ENCODE peak calls at places on chromosomes 2 and 18, in seven cellular contexts. P is H9; I is CD4-positive, alpha-beta T cell; W is spleen; F is endodermal cell; G is body of pancreas; X is upper lobe of left lung. J is an unnamed sample.

GRCh38 chr2:6580982-6581381 is 284.7 kb downstream of the CMPK2 start:
- DNase-seq in F (no peak), X (no peak), W (no peak), I (no peak), P (no peak), G (no peak), J (peak)

GRCh38 chr2:69764286-69765058 is 22.5 kb downstream of the ANXA4 start:
- DNase-seq in X (no peak), F (no peak), I (no peak), P (no peak), W (no peak), G (no peak), J (no peak)

GRCh38 chr2:164782323-164782722 is 59.3 kb downstream of the COBLL1 start:
- DNase-seq in P (no peak), W (no peak), F (no peak), G (peak), X (no peak), I (no peak), J (peak)

GRCh38 chr2:197500503-197501179 is 462 bp downstream of the HSPE1 start:
- DNase-seq in X (no peak), F (no peak), G (no peak), P (no peak), W (no peak), I (no peak), J (peak)

GRCh38 chr2:46296840-46297545 is at the start of gene EPAS1:
- DNase-seq in F (peak), I (peak), P (peak), G (peak), X (peak), W (peak), J (peak)

GRCh38 chr2:224682121-224682520 is 34.0 kb downstream of the CCDC195 start:
- DNase-seq in I (no peak), G (no peak), P (no peak), F (no peak), W (no peak), X (no peak), J (no peak)

GRCh38 chr2:162914161-162914560 is 75.6 kb upstream of the KCNH7 start:
- DNase-seq in X (no peak), G (no peak), I (no peak), P (no peak), W (no peak), F (no peak), J (no peak)

GRCh38 chr18:28127228-28127627 is 49.7 kb downstream of the CDH2 start:
- DNase-seq in W (no peak), I (no peak), X (no peak), P (no peak), F (no peak), G (no peak), J (no peak)

GRCh38 chr18:24659837-24660720 is 199.6 kb downstream of the HRH4 start:
- DNase-seq in F (no peak), W (peak), I (peak), P (no peak), X (no peak), G (peak), J (no peak)

GRCh38 chr2:161077367-161078210 is 82.6 kb upstream of the TANK start:
- DNase-seq in P (no peak), W (no peak), F (no peak), I (peak), G (peak), X (peak), J (peak)

GRCh38 chr2:43221660-43222471 is 4.5 kb downstream of the ZFP36L2 start:
- DNase-seq in W (peak), I (peak), P (peak), G (peak), X (peak), F (peak), J (peak)

GRCh38 chr2:132489150-132489549 is 72.5 kb downstream of the GPR39 start:
- DNase-seq in I (no peak), X (no peak), W (no peak), F (peak), P (peak), G (no peak), J (peak)

GRCh38 chr2:163191372-163191771 is 352.8 kb upstream of the KCNH7 start:
- DNase-seq in I (no peak), G (peak), X (no peak), W (no peak), F (no peak), P (no peak), J (peak)

GRCh38 chr2:187169108-187169713 is 278.8 kb downstream of the CALCRL start:
- DNase-seq in W (no peak), F (no peak), I (no peak), G (no peak), P (no peak), X (no peak), J (no peak)

GRCh38 chr2:47298739-47299138 is 104.2 kb upstream of the MSH2 start:
- DNase-seq in W (no peak), P (no peak), X (no peak), F (no peak), G (no peak), I (no peak), J (no peak)

GRCh38 chr2:196336715-196337617 is 165.6 kb upstream of the STK17B start:
- DNase-seq in F (no peak), I (no peak), G (no peak), P (no peak), X (no peak), W (no peak), J (no peak)

GRCh38 chr2:171718720-171719119 is 31.5 kb downstream of the DYNC1I2 start:
- DNase-seq in G (no peak), W (no peak), X (no peak), P (no peak), I (no peak), F (no peak), J (no peak)

GRCh38 chr2:196479350-196479749 is 160.2 kb upstream of the CCDC150 start:
- DNase-seq in F (no peak), X (no peak), W (no peak), P (no peak), I (no peak), G (no peak), J (peak)

GRCh38 chr2:37923308-37924055 is 1.6 kb upstream of the RMDN2 start:
- DNase-seq in X (no peak), W (no peak), I (no peak), G (no peak), F (no peak), P (no peak), J (no peak)

GRCh38 chr2:181203916-181204315 is 223.5 kb downstream of the UBE2E3 start:
- DNase-seq in W (no peak), I (no peak), X (no peak), G (no peak), F (no peak), P (no peak), J (no peak)

GRCh38 chr2:235765181-235765820 is 271.5 kb downstream of the AGAP1 start:
- DNase-seq in I (no peak), P (no peak), G (no peak), W (no peak), F (peak), X (no peak), J (peak)

GRCh38 chr2:173374634-173375033 is 20.0 kb downstream of the CDCA7 start:
- DNase-seq in G (no peak), W (no peak), P (no peak), F (no peak), I (no peak), X (no peak), J (no peak)

GRCh38 chr2:6812857-6813530 is 52.7 kb downstream of the CMPK2 start:
- DNase-seq in G (no peak), I (no peak), W (no peak), X (no peak), F (no peak), P (no peak), J (no peak)

GRCh38 chr2:120237491-120237902 is 14.3 kb upstream of the TMEM185B start:
- DNase-seq in F (peak), I (no peak), X (no peak), G (no peak), W (peak), P (peak), J (peak)

GRCh38 chr2:48983051-48983450 is 171.3 kb downstream of the FSHR start:
- DNase-seq in W (no peak), X (no peak), P (no peak), F (no peak), G (no peak), I (no peak), J (no peak)

GRCh38 chr2:211802611-211803010 is 736.0 kb downstream of the ERBB4 start:
- DNase-seq in G (no peak), I (no peak), F (no peak), W (no peak), X (no peak), P (no peak), J (no peak)

GRCh38 chr2:176527141-176527901 is 258.1 kb downstream of the MTX2 start:
- DNase-seq in G (no peak), P (no peak), F (no peak), W (no peak), I (no peak), X (no peak), J (no peak)

GRCh38 chr2:140589273-140589672 is 1541.5 kb downstream of the LRP1B start:
- DNase-seq in G (no peak), W (no peak), I (no peak), P (no peak), F (no peak), X (no peak), J (peak)

GRCh38 chr2:40434638-40435296 is 17.1 kb downstream of the SLC8A1 start:
- DNase-seq in P (no peak), G (no peak), X (no peak), W (no peak), F (no peak), I (no peak), J (peak)

GRCh38 chr2:121093735-121094520 is 191.1 kb downstream of the TFCP2L1 start:
- DNase-seq in I (no peak), G (no peak), W (peak), P (no peak), F (no peak), X (no peak), J (peak)

GRCh38 chr18:79439201-79440023 is 43.7 kb downstream of the NFATC1 start:
- DNase-seq in F (no peak), G (no peak), W (no peak), X (no peak), P (no peak), I (peak), J (no peak)

GRCh38 chr2:198308368-198308767 is 504.0 kb downstream of the PLCL1 start:
- DNase-seq in I (no peak), F (no peak), X (no peak), G (no peak), W (no peak), P (no peak), J (no peak)

GRCh38 chr2:9686061-9686460 is 55.3 kb upstream of the YWHAQ start:
- DNase-seq in G (no peak), X (no peak), W (no peak), P (no peak), I (no peak), F (peak), J (no peak)

GRCh38 chr2:70123051-70123828 is 36.0 kb downstream of the PCBP1 start:
- DNase-seq in G (peak), P (peak), W (peak), I (no peak), F (peak), X (no peak), J (no peak)

DNA sequence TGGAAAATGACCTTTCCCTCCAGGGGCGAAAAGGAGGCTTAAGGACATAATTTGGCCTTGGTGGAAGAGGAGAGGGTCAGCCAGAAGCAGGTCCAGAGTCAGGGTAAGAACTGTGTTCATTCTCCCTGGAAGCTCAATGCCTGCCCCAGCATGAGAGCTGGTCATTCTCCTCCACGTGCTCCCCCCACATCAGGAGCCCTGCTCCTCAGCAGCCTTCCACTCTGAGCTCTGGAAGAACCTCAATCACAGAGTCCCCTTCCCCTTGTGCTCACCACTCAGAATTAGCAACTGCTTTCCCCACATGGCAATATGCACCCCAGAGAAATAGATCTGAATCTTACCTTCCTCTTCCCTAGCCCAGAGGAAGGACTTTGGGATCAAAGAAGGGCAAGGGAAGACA is 115.4 kb downstream of the TMEM200C start:
- DNase-seq in I (no peak), F (no peak), G (no peak), W (no peak), X (no peak), P (no peak), J (no peak)
- TF ChIP-seq CTCF in I (no peak), F (no peak), G (no peak), W (no peak), X (no peak), P (no peak), J (no peak)

GRCh38 chr2:188245230-188245629 is 46.4 kb upstream of the GULP1 start:
- DNase-seq in G (no peak), I (no peak), P (no peak), X (no peak), F (no peak), W (no peak), J (no peak)
- H3K27ac ChIP-seq in G (no peak), I (no peak), P (no peak), X (no peak), F (no peak), W (no peak), J (no peak)

DNA sequence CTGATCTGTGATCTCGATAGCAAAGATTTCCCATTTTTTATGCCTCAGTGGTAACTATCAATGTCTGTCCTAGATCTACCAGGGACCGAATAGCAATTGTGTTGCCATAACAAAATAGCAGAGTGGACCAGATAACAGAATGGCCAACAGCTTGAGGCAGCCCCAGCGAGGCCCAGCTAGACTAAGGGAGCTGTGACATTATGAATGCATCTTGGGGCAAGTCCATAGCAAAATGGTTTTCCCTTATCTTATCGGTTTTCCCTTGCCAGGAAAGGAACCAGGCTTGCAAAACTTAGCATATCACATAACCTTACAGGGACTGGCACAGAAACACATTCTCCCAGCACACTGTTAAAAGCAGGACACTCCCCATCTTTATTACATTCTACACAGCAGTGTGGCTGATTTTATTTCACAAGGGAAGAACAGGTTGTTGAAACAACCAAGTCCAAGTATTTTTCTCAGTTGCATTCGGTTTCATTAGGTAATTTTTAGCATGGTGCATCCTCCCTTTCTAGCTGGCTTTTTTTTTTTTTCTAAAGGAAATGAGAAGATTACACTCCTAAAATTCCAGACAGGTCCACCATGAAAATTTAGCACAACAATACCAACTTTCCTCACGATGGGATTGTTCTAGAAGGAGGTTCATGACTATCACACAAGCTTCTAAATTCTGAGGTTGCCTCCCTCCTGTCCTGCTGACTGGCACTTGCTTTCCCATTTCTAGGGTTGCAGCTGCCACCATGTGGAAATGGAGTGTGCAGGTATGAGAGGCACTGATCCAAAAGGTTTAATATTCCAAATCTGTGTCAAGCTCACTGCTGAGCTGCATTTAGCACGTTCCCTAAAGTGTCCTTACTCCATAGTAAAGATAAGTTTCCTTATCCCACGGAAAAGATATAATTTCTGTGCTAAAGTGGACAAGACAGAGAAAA is 97.0 kb upstream of the SLC35G4 start:
- DNase-seq in I (no peak), G (no peak), W (no peak), F (no peak), P (no peak), X (no peak), J (peak)
- TF ChIP-seq CTCF in I (no peak), G (peak), W (no peak), F (peak), P (peak), X (no peak), J (peak)

GRCh38 chr2:232315049-232315922 is 63.3 kb upstream of the ALPP start:
- DNase-seq in P (no peak), W (peak), F (no peak), X (peak), I (peak), G (peak), J (peak)
- H3K27ac ChIP-seq in P (no peak), W (peak), F (no peak), X (peak), I (peak), G (no peak), J (no peak)

GRCh38 chr2:203909946-203910476 is 26.6 kb upstream of the ICOS start:
- DNase-seq in P (no peak), G (no peak), X (no peak), F (no peak), I (no peak), W (no peak), J (no peak)
- TF ChIP-seq CTCF in P (peak), G (no peak), X (no peak), F (no peak), I (peak), W (no peak), J (no peak)

DNA sequence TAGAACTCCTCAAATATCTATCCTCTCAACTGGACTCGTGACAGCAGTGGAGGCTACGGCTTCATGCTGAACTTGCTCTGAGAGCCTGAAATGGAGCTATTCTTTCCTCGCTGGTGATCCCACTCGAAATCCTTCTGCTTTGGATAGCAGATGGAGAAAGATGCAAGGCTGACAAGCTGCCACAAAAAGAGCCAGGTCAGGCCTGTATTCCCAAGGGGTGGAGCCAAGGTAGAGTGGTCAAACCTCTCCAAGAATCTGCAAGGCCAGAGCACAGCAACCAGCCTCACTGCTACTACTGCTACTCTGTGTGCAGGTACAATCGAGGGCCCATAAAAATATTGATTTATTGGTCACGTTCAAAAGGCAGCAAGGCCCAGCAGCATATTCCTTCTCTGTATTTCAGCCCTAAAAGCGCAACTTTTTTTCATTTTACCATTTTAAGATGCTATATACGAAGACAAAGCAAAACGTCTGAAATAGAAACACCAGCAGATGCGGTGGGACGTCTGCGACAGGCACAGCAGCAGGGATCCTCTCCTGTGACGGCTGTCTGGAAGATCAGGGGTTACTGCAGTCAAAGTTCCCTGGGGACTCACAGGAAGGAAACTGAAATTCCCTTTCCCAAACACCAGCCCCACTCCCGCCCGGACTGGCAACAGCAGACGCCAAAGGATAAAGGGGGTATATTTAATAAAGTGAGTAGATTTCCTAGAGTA is 2.4 kb downstream of the SPRED2 start:
- DNase-seq in X (peak), G (peak), F (peak), I (no peak), W (no peak), P (no peak), J (no peak)
- H3K27ac ChIP-seq in X (peak), G (peak), F (peak), I (no peak), W (peak), P (no peak), J (no peak)